ENCODE peak calls at places on chromosomes 3 and 15, in four cellular contexts. W is IMR-90, X is heart left ventricle, L is upper lobe of right lung. T is an unnamed sample.

GRCh38 chr15:96107922-96108321 is 222.6 kb upstream of the NR2F2 start:
- DNase-seq in W (peak), X (no peak), L (no peak), T (no peak)

GRCh38 chr3:154228561-154229216 is 95.6 kb downstream of the DHX36 start:
- DNase-seq in W (peak), X (no peak), L (no peak), T (no peak)

GRCh38 chr3:42340466-42340865 is 69.9 kb downstream of the LYZL4 start:
- DNase-seq in W (no peak), X (no peak), L (no peak), T (no peak)

GRCh38 chr15:85329561-85330421 is 50.6 kb upstream of the AKAP13 start:
- DNase-seq in W (peak), X (no peak), L (no peak), T (no peak)

GRCh38 chr15:59011262-59011947 is 23.9 kb downstream of the RNF111 start:
- DNase-seq in W (no peak), X (no peak), L (no peak), T (no peak)

GRCh38 chr3:190352866-190353457 is 30.7 kb upstream of the CLDN1 start:
- DNase-seq in W (no peak), X (no peak), L (no peak), T (no peak)

GRCh38 chr15:90982135-90982534 is 12.2 kb downstream of the PRC1 start:
- DNase-seq in W (peak), X (no peak), L (no peak), T (no peak)

GRCh38 chr3:18527691-18528090 is 102.6 kb upstream of the SATB1 start:
- DNase-seq in W (no peak), X (no peak), L (no peak), T (no peak)

GRCh38 chr15:39511000-39511914 is 69.6 kb upstream of the THBS1 start:
- DNase-seq in W (peak), X (peak), L (no peak), T (no peak)

DNA sequence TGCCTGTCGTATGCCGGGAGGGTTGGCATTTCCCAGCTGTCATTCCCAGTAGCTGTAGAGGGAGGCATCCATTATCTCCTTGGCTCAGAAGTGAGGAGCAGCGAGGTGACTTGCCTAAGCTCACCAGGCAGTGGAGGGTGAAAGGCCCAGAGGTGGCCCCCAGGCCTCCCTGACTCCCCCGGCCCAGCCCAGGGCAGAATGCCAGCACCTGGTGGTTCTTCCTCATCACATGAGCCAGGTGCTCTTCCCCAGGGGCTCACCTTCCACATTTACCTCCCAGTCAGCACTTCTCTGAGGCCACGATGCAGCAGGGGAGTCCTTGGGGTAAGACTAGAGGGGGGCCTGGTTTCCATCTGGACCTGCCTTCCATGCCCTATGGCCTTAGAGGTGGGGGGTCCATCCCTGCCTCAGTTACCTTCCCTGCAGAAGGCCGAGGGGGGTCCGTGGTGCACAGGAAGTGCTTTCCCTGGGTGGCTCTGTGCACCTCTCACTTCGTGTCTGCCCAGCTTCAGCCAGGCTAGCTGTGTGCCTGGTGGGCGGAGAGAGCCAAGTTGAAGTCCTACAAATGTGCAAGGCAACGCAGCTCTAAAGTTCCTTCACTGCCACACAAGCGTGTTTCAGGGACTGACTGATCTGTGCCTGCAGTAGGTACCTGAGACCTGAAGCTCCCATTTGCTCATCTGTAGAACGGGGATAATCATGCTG is 70.3 kb upstream of the PLXNA1 start:
- DNase-seq in W (no peak), X (no peak), L (no peak), T (no peak)
- H3K27ac ChIP-seq in W (no peak), X (no peak), L (no peak), T (no peak)

DNA sequence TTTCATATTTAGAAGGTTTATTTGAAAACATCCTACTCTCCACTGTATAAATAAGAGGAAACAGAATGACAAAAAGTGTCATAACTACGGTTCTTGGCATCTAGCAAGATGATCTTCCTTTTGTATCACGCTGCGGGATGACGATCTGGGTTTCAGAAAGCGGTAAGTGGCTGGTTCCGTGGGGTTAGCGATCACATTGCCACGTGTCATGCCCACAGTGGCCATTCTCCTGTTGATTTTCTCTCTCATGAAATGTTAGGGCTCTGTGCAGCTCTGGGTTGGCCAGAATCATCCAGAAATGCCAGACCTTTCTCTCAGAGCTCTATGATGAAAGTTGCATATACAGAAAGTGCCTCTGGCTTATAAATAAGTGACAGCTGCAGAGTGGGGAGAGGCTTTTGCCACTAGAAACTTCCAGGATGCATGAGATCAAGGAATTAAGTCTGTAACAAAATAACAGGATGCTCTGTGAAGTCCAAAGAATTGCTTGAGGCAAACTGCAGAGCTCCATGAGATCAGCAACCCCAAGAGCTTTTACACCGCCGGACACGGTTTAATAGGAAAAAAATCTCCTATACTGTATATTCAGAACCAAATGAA is 71.6 kb downstream of the ABTB1 start:
- DNase-seq in W (no peak), X (no peak), L (no peak), T (no peak)
- H3K27ac ChIP-seq in W (no peak), X (peak), L (peak), T (no peak)

GRCh38 chr3:188721990-188722389 is 449.8 kb upstream of the TPRG1 start:
- DNase-seq in W (peak), X (no peak), L (no peak), T (no peak)

GRCh38 chr3:188720215-188720614 is 451.6 kb upstream of the TPRG1 start:
- DNase-seq in W (no peak), X (no peak), L (no peak), T (no peak)

GRCh38 chr3:188719545-188719944 is 452.2 kb upstream of the TPRG1 start:
- DNase-seq in W (no peak), X (no peak), L (no peak), T (no peak)

GRCh38 chr3:188721312-188721711 is 450.5 kb upstream of the TPRG1 start:
- DNase-seq in W (no peak), X (no peak), L (no peak), T (no peak)

DNA sequence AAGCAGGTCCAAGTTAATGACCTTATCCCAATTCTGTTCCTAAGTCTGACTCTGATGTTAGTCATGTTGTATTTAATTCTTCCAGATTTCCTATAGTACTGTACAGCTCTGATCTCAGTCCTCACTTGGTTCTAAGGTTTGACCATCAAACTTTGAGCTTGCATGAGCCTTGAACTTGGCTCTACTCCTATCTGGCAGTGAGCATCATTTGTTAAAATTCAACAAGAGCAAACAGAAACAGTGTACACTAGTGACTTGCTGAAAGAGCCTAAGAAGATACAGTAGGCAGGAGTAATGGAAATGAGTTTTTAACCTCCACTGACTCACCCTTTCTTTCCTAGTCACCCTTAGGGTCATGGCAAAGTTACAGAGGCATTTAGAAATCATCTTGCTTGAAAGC is 451.1 kb upstream of the TPRG1 start:
- DNase-seq in W (peak), X (no peak), L (no peak), T (no peak)
- H3K27ac ChIP-seq in W (no peak), X (no peak), L (no peak), T (no peak)

GRCh38 chr3:181330257-181330656 is 340.7 kb upstream of the DNAJC19 start:
- DNase-seq in W (no peak), X (no peak), L (no peak), T (no peak)

GRCh38 chr3:181329024-181329423 is 339.5 kb upstream of the DNAJC19 start:
- DNase-seq in W (no peak), X (no peak), L (no peak), T (peak)

GRCh38 chr3:181333394-181333793 is 343.9 kb upstream of the DNAJC19 start:
- DNase-seq in W (no peak), X (no peak), L (no peak), T (no peak)

GRCh38 chr3:181327349-181327748 is 337.8 kb upstream of the DNAJC19 start:
- DNase-seq in W (no peak), X (no peak), L (no peak), T (no peak)

GRCh38 chr3:181330821-181331563 is 341.5 kb upstream of the DNAJC19 start:
- DNase-seq in W (no peak), X (no peak), L (no peak), T (no peak)
- H3K27ac ChIP-seq in W (no peak), X (no peak), L (no peak), T (no peak)

DNA sequence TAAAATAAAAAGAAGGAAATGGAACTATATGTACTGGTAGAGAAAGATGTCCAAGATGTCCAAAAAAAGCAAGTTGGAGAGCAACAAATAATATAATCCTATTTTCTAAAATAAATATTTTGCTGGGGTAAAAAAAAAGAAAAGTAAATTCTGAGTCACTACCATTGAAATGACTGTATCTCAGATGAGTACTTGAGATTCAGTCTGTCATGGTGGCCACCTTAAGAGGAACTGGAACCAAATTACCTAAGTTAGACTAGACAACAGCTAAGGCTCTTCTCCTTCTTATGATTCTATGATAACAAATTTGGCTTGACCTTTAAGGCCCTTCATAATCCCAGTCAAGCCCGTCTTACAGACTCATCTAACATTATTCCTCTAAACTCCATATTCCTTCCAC is 270.6 kb upstream of the HES1 start:
- DNase-seq in W (no peak), X (no peak), L (no peak), T (no peak)
- H3K27ac ChIP-seq in W (no peak), X (no peak), L (no peak), T (no peak)

GRCh38 chr3:11672396-11672795 is 28.7 kb upstream of the VGLL4 start:
- DNase-seq in W (no peak), X (no peak), L (no peak), T (no peak)

GRCh38 chr3:11668243-11669232 is 24.8 kb upstream of the VGLL4 start:
- DNase-seq in W (peak), X (no peak), L (no peak), T (no peak)

GRCh38 chr3:11671648-11672100 is 28.0 kb upstream of the VGLL4 start:
- DNase-seq in W (peak), X (peak), L (no peak), T (no peak)
- H3K27ac ChIP-seq in W (no peak), X (no peak), L (no peak), T (no peak)

GRCh38 chr3:133367956-133368355 is 31.9 kb upstream of the BFSP2 start:
- DNase-seq in W (no peak), X (no peak), L (no peak), T (no peak)
- H3K27ac ChIP-seq in W (no peak), X (no peak), L (no peak), T (no peak)

GRCh38 chr3:45559560-45560118 is 34.9 kb upstream of the LIMD1 start:
- DNase-seq in W (no peak), X (no peak), L (no peak), T (no peak)
- H3K27ac ChIP-seq in W (no peak), X (peak), L (peak), T (no peak)

DNA sequence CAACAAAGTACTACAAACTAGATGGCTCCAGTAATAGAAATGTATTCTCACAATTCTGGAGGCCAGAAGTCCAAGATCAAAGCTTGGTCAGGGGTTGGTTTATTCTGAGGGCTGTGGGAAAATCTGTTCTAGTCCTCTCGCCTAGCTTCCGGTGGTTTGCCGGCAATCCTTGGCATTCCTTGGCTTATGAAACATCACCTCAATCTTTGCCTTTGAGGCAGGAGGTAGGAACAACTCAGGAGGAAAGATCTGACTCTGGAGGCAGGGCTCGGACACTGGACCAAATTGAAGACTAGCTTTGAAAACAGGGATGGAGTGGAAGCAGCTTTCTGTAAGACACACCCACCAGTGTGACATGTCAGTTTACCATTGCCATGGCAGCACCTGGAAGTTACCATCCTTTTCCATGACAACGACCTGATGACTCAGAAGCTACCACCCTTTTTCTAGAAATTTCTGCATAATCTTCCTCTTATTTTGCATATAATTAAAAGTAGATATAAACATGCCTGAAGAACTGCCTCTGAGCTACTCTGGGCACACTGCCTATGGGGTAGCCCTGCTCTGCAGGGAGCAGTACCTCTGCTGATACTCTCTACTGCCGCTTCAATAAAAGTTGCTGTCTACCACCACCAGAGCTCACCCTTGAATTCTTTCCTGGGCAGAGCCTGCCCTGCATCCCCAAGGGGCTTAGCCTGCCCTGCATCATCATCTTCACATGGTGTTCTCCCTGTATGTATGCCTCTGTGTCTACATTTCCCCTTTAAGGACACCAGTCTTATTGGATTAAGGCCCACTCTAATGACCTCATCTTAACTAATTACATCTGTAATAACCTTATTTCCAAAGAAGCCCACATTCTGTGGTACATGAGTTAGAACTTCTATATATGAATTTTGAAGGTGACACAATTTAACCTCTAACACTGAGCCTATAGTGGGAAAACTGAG is 38.3 kb upstream of the TM4SF4 start:
- DNase-seq in W (no peak), X (no peak), L (no peak), T (peak)
- H3K27ac ChIP-seq in W (no peak), X (no peak), L (no peak), T (no peak)

GRCh38 chr15:89898146-89898545 is 4.4 kb upstream of the AP3S2 start:
- DNase-seq in W (no peak), X (no peak), L (no peak), T (no peak)

GRCh38 chr15:89893696-89894450 is at the start of gene AP3S2:
- DNase-seq in W (peak), X (peak), L (peak), T (peak)

GRCh38 chr15:89888214-89888804 is 5.5 kb downstream of the AP3S2 start:
- DNase-seq in W (peak), X (no peak), L (no peak), T (peak)

GRCh38 chr15:89898628-89899302 is 5.0 kb upstream of the AP3S2 start:
- DNase-seq in W (peak), X (no peak), L (no peak), T (peak)

GRCh38 chr15:89893027-89893426 is 767 bp downstream of the AP3S2 start:
- DNase-seq in W (peak), X (no peak), L (no peak), T (no peak)
- H3K27ac ChIP-seq in W (no peak), X (peak), L (peak), T (peak)